ENCODE peak calls at places on chromosomes 11 and 22, in seven cellular contexts. Q, V, K, Z, R, G and U are unnamed samples.

GRCh38 chr11:67301951-67302516 is 1.3 kb upstream of the SSH3 start:
- DNase-seq in K (no peak), V (no peak), R (no peak), Z (no peak), G (no peak), Q (no peak), U (no peak)

GRCh38 chr11:105361651-105362050 is 222.1 kb upstream of the CARD18 start:
- DNase-seq in R (no peak), Z (no peak), G (no peak), V (no peak), Q (no peak), K (no peak), U (no peak)

GRCh38 chr11:47280099-47280498 is 10.2 kb downstream of the MADD start:
- DNase-seq in Z (no peak), V (no peak), G (no peak), K (no peak), Q (no peak), R (no peak), U (no peak)

GRCh38 chr11:116420030-116420429 is 352.8 kb downstream of the BUD13 start:
- DNase-seq in G (no peak), K (no peak), V (no peak), R (no peak), Z (no peak), Q (no peak), U (no peak)

GRCh38 chr11:24375351-24375750 is 121.5 kb upstream of the LUZP2 start:
- DNase-seq in K (no peak), Q (no peak), Z (no peak), G (no peak), R (no peak), V (no peak), U (no peak)

GRCh38 chr11:123429336-123429735 is 733 bp upstream of the GRAMD1B start:
- DNase-seq in Q (peak; percentile 93), Z (no peak), K (no peak), V (no peak), R (no peak), G (peak; percentile 63), U (no peak)

GRCh38 chr11:22879615-22880014 is 19.3 kb upstream of the CCDC179 start:
- DNase-seq in R (no peak), Z (peak; percentile 42), G (no peak), V (no peak), Q (no peak), K (no peak), U (no peak)

GRCh38 chr11:9250139-9250582 is 15.0 kb downstream of the DENND5A start:
- DNase-seq in K (no peak), Q (no peak), G (no peak), V (no peak), Z (peak; percentile 68), R (no peak), U (no peak)

GRCh38 chr11:111775024-111775710 is 9.0 kb upstream of the PPP2R1B start:
- DNase-seq in V (no peak), K (no peak), R (no peak), Z (peak; percentile 60), Q (no peak), G (no peak), U (no peak)

GRCh38 chr11:6413791-6414231 is 5.1 kb downstream of the APBB1 start:
- DNase-seq in K (no peak), G (no peak), V (peak; percentile 62), R (no peak), Z (no peak), Q (no peak), U (no peak)

GRCh38 chr11:111996129-111996528 is 29.1 kb upstream of the DLAT start:
- DNase-seq in Q (no peak), V (no peak), R (no peak), G (no peak), K (no peak), Z (no peak), U (no peak)

GRCh38 chr11:76768091-76769047 is 14.8 kb upstream of the TSKU start:
- DNase-seq in G (no peak), Z (peak; percentile 71), K (no peak), R (peak; percentile 54), Q (peak; percentile 26), V (no peak), U (peak; percentile 7)

GRCh38 chr11:43021466-43021865 is 290.3 kb upstream of the API5 start:
- DNase-seq in Q (no peak), Z (no peak), K (no peak), V (no peak), G (no peak), R (peak; percentile 53), U (no peak)

GRCh38 chr11:123654566-123655081 is at the start of gene SCN3B:
- DNase-seq in K (no peak), G (no peak), Z (peak; percentile 84), V (no peak), Q (peak; percentile 71), R (peak; percentile 93), U (no peak)

GRCh38 chr11:123430736-123431356 is 777 bp downstream of the GRAMD1B start:
- DNase-seq in Q (peak; percentile 79), Z (peak; percentile 60), G (no peak), R (no peak), V (peak; percentile 47), K (peak; percentile 24), U (peak; percentile 51)

GRCh38 chr11:45899448-45900174 is 7.5 kb downstream of the FREY1 start:
- DNase-seq in Z (peak; percentile 70), K (peak; percentile 49), V (peak; percentile 58), R (peak; percentile 93), Q (peak; percentile 91), G (peak; percentile 36), U (peak; percentile 69)

GRCh38 chr11:65116370-65117205 is 913 bp downstream of the ZNHIT2 start:
- DNase-seq in R (peak; percentile 27), Z (peak; percentile 38), G (no peak), V (peak; percentile 62), Q (peak; percentile 61), K (no peak), U (peak; percentile 60)

GRCh38 chr11:2914475-2915195 is 14.6 kb downstream of the PHLDA2 start:
- DNase-seq in G (no peak), R (peak; percentile 55), Q (no peak), K (no peak), V (no peak), Z (no peak), U (no peak)

GRCh38 chr11:24872912-24873311 is 376.1 kb downstream of the LUZP2 start:
- DNase-seq in Q (no peak), V (no peak), Z (no peak), R (no peak), G (no peak), K (no peak), U (no peak)

GRCh38 chr22:32565002-32565339 is 90.4 kb downstream of the FBXO7 start:
- DNase-seq in K (no peak), Z (no peak), R (no peak), G (no peak), Q (no peak), V (no peak), U (no peak)